ENCODE peak calls at places on chromosomes 1 and 21, in ten cellular contexts. R is T-cell; P is endothelial cell; D is activated CD4-positive, alpha-beta T cell treated with anti-CD3 and anti-CD28 coated beads for 48 hours; N is cardiac muscle cell; T is mucosa of gallbladder; O is fibroblast of lung; Y is CD4-positive, alpha-beta T cell; E is lung microvascular endothelial cell; M is activated naive CD4-positive, alpha-beta T cell. J is an unnamed sample.

GRCh38 chr1:150549496-150550221 is 451 bp downstream of the ADAMTSL4 start:
- DNase-seq in N (peak; percentile 50), T (no peak), Y (no peak), M (no peak), R (no peak), P (no peak), O (no peak), E (peak; percentile 10), D (no peak), J (no peak)

GRCh38 chr21:33265664-33266049 is 510 bp upstream of the IL10RB start:
- DNase-seq in E (no peak), Y (no peak), P (no peak), T (peak; percentile 54), D (peak; percentile 35), N (no peak), O (no peak), M (no peak), R (no peak), J (no peak)

GRCh38 chr1:41342774-41343355 is 18.4 kb upstream of the FOXO6 start:
- DNase-seq in D (no peak), N (no peak), O (no peak), R (no peak), Y (peak; percentile 10), M (no peak), P (no peak), E (no peak), T (no peak), J (no peak)

GRCh38 chr1:154556422-154556821 is 2.0 kb downstream of the UBE2Q1 start:
- DNase-seq in T (peak; percentile 25), M (no peak), R (no peak), E (peak; percentile 49), Y (no peak), N (peak; percentile 70), P (no peak), D (no peak), O (peak; percentile 64), J (no peak)

GRCh38 chr1:246117066-246117791 is 389.9 kb downstream of the SMYD3 start:
- DNase-seq in O (peak; percentile 50), D (peak; percentile 28), P (peak; percentile 48), Y (peak; percentile 35), E (peak; percentile 80), R (peak; percentile 15), T (peak; percentile 21), N (peak; percentile 69), M (no peak), J (no peak)

GRCh38 chr1:72109916-72110315 is 172.4 kb downstream of the NEGR1 start:
- DNase-seq in P (no peak), T (no peak), N (no peak), M (no peak), R (no peak), D (no peak), E (no peak), Y (no peak), O (no peak), J (no peak)

GRCh38 chr1:161082996-161083742 is 6.2 kb downstream of the NECTIN4 start:
- DNase-seq in N (no peak), Y (no peak), R (no peak), D (no peak), T (peak; percentile 90), P (no peak), E (no peak), M (no peak), O (peak; percentile 93), J (peak; percentile 57)

GRCh38 chr1:93079685-93080141 is 630 bp downstream of the MTF2 start:
- DNase-seq in P (peak; percentile 60), R (peak; percentile 4), Y (peak; percentile 33), N (peak; percentile 23), T (no peak), E (peak; percentile 29), M (no peak), O (peak; percentile 19), D (peak; percentile 37), J (no peak)

GRCh38 chr1:84504580-84505021 is 1.6 kb upstream of the SPATA1 start:
- DNase-seq in P (no peak), T (no peak), E (peak; percentile 7), D (no peak), M (no peak), R (no peak), Y (no peak), O (peak; percentile 90), N (peak; percentile 5), J (peak; percentile 33)

GRCh38 chr1:111422546-111423391 is 4.8 kb downstream of the OVGP1 start:
- DNase-seq in M (no peak), D (no peak), Y (no peak), T (peak; percentile 81), R (no peak), E (no peak), O (no peak), N (no peak), P (no peak), J (no peak)

GRCh38 chr1:246647513-246647912 is 76.7 kb upstream of the SCCPDH start:
- DNase-seq in E (no peak), N (no peak), D (no peak), T (no peak), Y (no peak), P (no peak), R (no peak), M (no peak), O (peak; percentile 45), J (peak; percentile 8)

GRCh38 chr1:205294175-205294913 is 27.2 kb downstream of the NUAK2 start:
- DNase-seq in N (no peak), P (no peak), T (peak; percentile 40), E (peak; percentile 96), D (no peak), Y (no peak), M (no peak), O (peak; percentile 92), R (no peak), J (peak; percentile 49)

GRCh38 chr1:228091084-228091483 is 8.6 kb downstream of the ARF1 start:
- DNase-seq in M (no peak), T (no peak), R (no peak), N (no peak), P (no peak), E (no peak), Y (no peak), D (no peak), O (no peak), J (no peak)

GRCh38 chr1:237901284-237901870 is 10.7 kb upstream of the ZP4 start:
- DNase-seq in N (peak; percentile 47), D (no peak), Y (no peak), E (no peak), R (no peak), P (peak; percentile 15), O (peak; percentile 34), M (no peak), T (no peak), J (no peak)